ENCODE peak calls at places on chromosomes 11 and 22, in four cellular contexts. One of them, this sample, is unnamed.

GRCh38 chr22:26482171-26482570 is 1.4 kb downstream of the HPS4 start:
- DNase-seq in GM20000: no peak
- DNase-seq in A549: no peak
- DNase-seq in glutamatergic neuron: no peak
- DNase-seq in this sample: no peak

GRCh38 chr11:79052539-79052938 is 388.3 kb downstream of the TENM4 start:
- DNase-seq in GM20000: no peak
- DNase-seq in A549: no peak
- DNase-seq in glutamatergic neuron: peak; percentile 73
- DNase-seq in this sample: no peak

GRCh38 chr11:35781342-35782171 is 119.0 kb downstream of the TRIM44 start:
- DNase-seq in A549: no peak
- DNase-seq in GM20000: no peak
- DNase-seq in glutamatergic neuron: no peak
- DNase-seq in this sample: no peak

GRCh38 chr11:11998091-11998781 is 10.2 kb downstream of the DKK3 start:
- DNase-seq in GM20000: no peak
- DNase-seq in A549: peak; percentile 79
- DNase-seq in glutamatergic neuron: no peak
- DNase-seq in this sample: no peak

GRCh38 chr11:71068963-71069362 is 183.4 kb downstream of the SHANK2 start:
- DNase-seq in GM20000: no peak
- DNase-seq in glutamatergic neuron: no peak
- DNase-seq in A549: no peak
- DNase-seq in this sample: no peak

GRCh38 chr11:82900277-82901164 is at the start of gene PRCP:
- DNase-seq in A549: peak; percentile 94
- DNase-seq in GM20000: peak; percentile 88
- DNase-seq in glutamatergic neuron: peak; percentile 85
- DNase-seq in this sample: peak; percentile 72

GRCh38 chr11:44903518-44903917 is 47.2 kb downstream of the TP53I11 start:
- DNase-seq in A549: no peak
- DNase-seq in glutamatergic neuron: no peak
- DNase-seq in GM20000: no peak
- DNase-seq in this sample: no peak

GRCh38 chr22:19912236-19912999 is 29.2 kb upstream of the COMT start:
- DNase-seq in glutamatergic neuron: no peak
- DNase-seq in GM20000: no peak
- DNase-seq in A549: no peak
- DNase-seq in this sample: no peak

GRCh38 chr11:35675901-35676610 is 13.5 kb downstream of the TRIM44 start:
- DNase-seq in A549: no peak
- DNase-seq in glutamatergic neuron: no peak
- DNase-seq in GM20000: no peak
- DNase-seq in this sample: no peak

GRCh38 chr11:12090761-12091261 is 19.6 kb upstream of the MICAL2 start:
- DNase-seq in A549: no peak
- DNase-seq in GM20000: no peak
- DNase-seq in glutamatergic neuron: no peak
- DNase-seq in this sample: no peak

GRCh38 chr11:64250875-64251721 is at the start of gene PLCB3:
- DNase-seq in GM20000: peak; percentile 97
- DNase-seq in A549: no peak
- DNase-seq in glutamatergic neuron: peak; percentile 79
- DNase-seq in this sample: peak; percentile 89

GRCh38 chr11:44167047-44167446 is 71.6 kb downstream of the EXT2 start:
- DNase-seq in A549: no peak
- DNase-seq in GM20000: no peak
- DNase-seq in glutamatergic neuron: no peak
- DNase-seq in this sample: no peak

GRCh38 chr11:62004473-62004872 is 37.0 kb upstream of the FTH1 start:
- DNase-seq in GM20000: peak; percentile 44
- DNase-seq in glutamatergic neuron: no peak
- DNase-seq in A549: no peak
- DNase-seq in this sample: no peak

GRCh38 chr11:106178361-106178760 is 100.9 kb downstream of the AASDHPPT start:
- DNase-seq in glutamatergic neuron: no peak
- DNase-seq in GM20000: no peak
- DNase-seq in A549: no peak
- DNase-seq in this sample: no peak

GRCh38 chr22:17132112-17132511 is 11.0 kb upstream of the TMEM121B start:
- DNase-seq in GM20000: no peak
- DNase-seq in glutamatergic neuron: no peak
- DNase-seq in A549: no peak
- DNase-seq in this sample: no peak

GRCh38 chr11:1336836-1337646 is 27.6 kb upstream of the TOLLIP start:
- DNase-seq in GM20000: peak; percentile 68
- DNase-seq in A549: no peak
- DNase-seq in glutamatergic neuron: peak; percentile 37
- DNase-seq in this sample: no peak

GRCh38 chr11:118607401-118608267 is at the start of gene PHLDB1:
- DNase-seq in GM20000: no peak
- DNase-seq in glutamatergic neuron: peak; percentile 48
- DNase-seq in A549: peak; percentile 48
- DNase-seq in this sample: no peak
- TF ChIP-seq CTCF in GM20000: peak; percentile 29
- TF ChIP-seq CTCF in glutamatergic neuron: no peak
- TF ChIP-seq CTCF in A549: peak; percentile 39
- TF ChIP-seq CTCF in this sample: peak; percentile 47

DNA sequence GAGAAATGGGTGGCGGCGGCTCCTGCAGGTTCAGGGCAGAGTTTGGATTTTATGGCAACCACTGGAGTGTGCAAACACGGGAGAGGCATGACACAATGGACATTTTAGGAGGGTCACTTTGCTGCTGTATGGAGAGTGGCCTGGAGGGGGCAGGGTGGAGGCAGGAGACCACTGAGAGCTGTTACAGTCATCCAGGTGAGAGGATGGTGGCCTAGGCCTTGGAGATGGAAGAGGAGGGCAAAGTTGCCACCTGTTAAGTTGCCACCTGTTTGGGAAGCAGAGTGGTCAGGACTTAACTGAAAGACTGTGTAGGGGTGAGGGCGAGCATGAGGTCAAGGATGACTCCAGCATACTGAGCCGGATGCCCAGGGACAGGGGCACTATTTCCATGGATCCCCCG is 2.3 kb upstream of the RAD9A start:
- DNase-seq in glutamatergic neuron: peak; percentile 80
- DNase-seq in GM20000: peak; percentile 70
- DNase-seq in A549: peak; percentile 75
- DNase-seq in this sample: no peak
- TF ChIP-seq CTCF in glutamatergic neuron: peak; percentile 63
- TF ChIP-seq CTCF in GM20000: peak; percentile 64
- TF ChIP-seq CTCF in A549: peak; percentile 47
- TF ChIP-seq CTCF in this sample: peak; percentile 54

DNA sequence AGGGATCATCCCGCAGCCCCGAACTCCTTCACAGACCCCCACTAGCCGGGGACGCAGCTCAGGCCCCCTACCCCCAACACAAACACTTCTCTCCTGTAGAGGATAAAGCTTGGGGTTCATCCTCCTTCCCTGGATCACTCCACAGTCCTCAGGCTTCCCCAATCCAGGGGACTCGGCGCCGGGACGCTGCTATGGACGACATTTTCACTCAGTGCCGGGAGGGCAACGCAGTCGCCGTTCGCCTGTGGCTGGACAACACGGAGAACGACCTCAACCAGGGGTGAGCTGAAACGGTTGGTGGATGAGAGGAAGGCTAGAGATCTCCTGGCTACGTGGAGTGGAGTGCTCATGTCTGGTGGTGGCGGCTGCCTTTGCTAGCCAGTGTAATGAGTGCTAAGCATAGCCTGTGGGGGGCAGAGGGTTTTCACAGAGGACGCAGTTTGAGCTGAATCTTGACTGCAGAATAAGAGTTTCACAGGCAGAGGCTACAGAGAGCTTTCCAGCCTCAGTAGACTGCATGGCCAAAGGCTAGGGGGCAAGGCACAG is 580 bp downstream of the ILK start:
- DNase-seq in glutamatergic neuron: peak; percentile 55
- DNase-seq in GM20000: peak; percentile 83
- DNase-seq in A549: peak; percentile 47
- DNase-seq in this sample: no peak
- TF ChIP-seq CTCF in glutamatergic neuron: no peak
- TF ChIP-seq CTCF in GM20000: peak; percentile 21
- TF ChIP-seq CTCF in A549: no peak
- TF ChIP-seq CTCF in this sample: peak; percentile 8

DNA sequence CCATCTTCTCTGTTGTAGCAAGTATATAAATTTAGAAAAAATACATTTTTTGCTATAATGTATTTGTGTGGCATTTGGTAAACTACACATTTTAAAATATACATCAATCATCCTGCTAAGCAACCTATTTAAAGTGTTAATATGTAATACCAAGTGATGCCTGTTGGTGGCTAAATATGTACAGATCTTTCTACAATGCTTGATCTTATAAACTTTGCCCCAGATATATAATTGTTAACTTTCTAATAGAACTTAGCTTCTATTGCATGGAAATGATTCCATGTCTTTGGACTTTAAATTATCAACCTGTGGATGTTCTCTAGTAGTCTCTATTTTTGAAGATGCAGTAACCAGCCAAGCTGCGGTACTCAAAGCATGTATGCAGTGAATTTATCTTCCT is 1260.4 kb upstream of the RAG2 start:
- DNase-seq in GM20000: no peak
- DNase-seq in glutamatergic neuron: no peak
- DNase-seq in A549: no peak
- DNase-seq in this sample: no peak
- TF ChIP-seq CTCF in GM20000: no peak
- TF ChIP-seq CTCF in glutamatergic neuron: peak; percentile 63
- TF ChIP-seq CTCF in A549: no peak
- TF ChIP-seq CTCF in this sample: no peak

GRCh38 chr22:29994027-29994715 is 86.1 kb upstream of the HORMAD2 start:
- DNase-seq in A549: peak; percentile 45
- DNase-seq in GM20000: no peak
- DNase-seq in glutamatergic neuron: no peak
- DNase-seq in this sample: no peak
- TF ChIP-seq CTCF in A549: peak; percentile 37
- TF ChIP-seq CTCF in GM20000: no peak
- TF ChIP-seq CTCF in glutamatergic neuron: no peak
- TF ChIP-seq CTCF in this sample: peak; percentile 32

GRCh38 chr22:42282943-42283287 is 12.5 kb upstream of the TCF20 start:
- DNase-seq in A549: no peak
- DNase-seq in GM20000: no peak
- DNase-seq in glutamatergic neuron: no peak
- DNase-seq in this sample: no peak
- TF ChIP-seq CTCF in A549: no peak
- TF ChIP-seq CTCF in GM20000: no peak
- TF ChIP-seq CTCF in glutamatergic neuron: no peak
- TF ChIP-seq CTCF in this sample: no peak

DNA sequence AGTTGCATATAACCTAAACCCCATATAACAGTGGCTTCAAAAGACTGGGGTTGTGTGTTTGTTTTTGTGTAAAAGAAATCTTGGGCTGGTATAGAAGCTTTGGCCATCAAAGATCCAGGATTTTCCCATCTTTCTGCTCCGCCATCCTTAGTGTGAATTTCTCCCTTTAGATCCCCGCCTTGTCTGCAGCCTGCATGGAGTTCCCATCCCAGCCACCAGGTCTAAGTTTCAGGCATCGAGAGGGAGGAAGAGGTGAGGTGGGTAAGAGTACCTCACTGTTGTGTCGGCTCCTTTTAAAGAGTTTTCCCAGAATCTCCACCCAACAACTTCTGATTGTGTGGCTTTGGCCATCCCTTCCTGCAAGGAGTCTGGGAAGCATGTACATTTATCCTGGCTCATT is 195.5 kb upstream of the SORL1-AS1 start:
- DNase-seq in A549: no peak
- DNase-seq in GM20000: no peak
- DNase-seq in glutamatergic neuron: no peak
- DNase-seq in this sample: no peak
- TF ChIP-seq CTCF in A549: no peak
- TF ChIP-seq CTCF in GM20000: no peak
- TF ChIP-seq CTCF in glutamatergic neuron: peak; percentile 52
- TF ChIP-seq CTCF in this sample: no peak